ENCODE peak calls at places on chromosomes 7 and 10, in four cellular contexts. R, N, U and P are unnamed samples.

GRCh38 chr7:155618708-155619633 is 25.5 kb upstream of the RBM33 start:
- DNase-seq in N (peak), R (peak), U (no peak), P (no peak)

GRCh38 chr7:77444123-77444522 is 28.0 kb upstream of the GSAP start:
- DNase-seq in U (no peak), N (no peak), R (no peak), P (peak)

GRCh38 chr7:95690367-95690947 is 81.9 kb upstream of the DYNC1I1 start:
- DNase-seq in N (peak), U (no peak), R (peak), P (peak)

GRCh38 chr7:1571261-1571650 is 1.4 kb upstream of the PSMG3 start:
- DNase-seq in R (no peak), N (peak), U (no peak), P (no peak)

GRCh38 chr10:116274141-116274861 is 1.3 kb upstream of the GFRA1 start:
- DNase-seq in U (no peak), R (no peak), N (peak), P (peak)

GRCh38 chr10:46306550-46307184 is 19.9 kb downstream of the ANTXRL start:
- DNase-seq in R (no peak), U (no peak), N (no peak), P (no peak)

GRCh38 chr10:58743466-58744115 is 230.9 kb downstream of the BICC1 start:
- DNase-seq in R (no peak), U (no peak), N (peak), P (peak)

GRCh38 chr10:97999066-97999908 is 31.1 kb downstream of the CRTAC1 start:
- DNase-seq in R (no peak), N (no peak), U (no peak), P (peak)

GRCh38 chr7:137538361-137538762 is 194.8 kb upstream of the PTN start:
- DNase-seq in N (no peak), U (no peak), R (no peak), P (no peak)

GRCh38 chr7:55536619-55537457 is 35.5 kb downstream of the VOPP1 start:
- DNase-seq in U (peak), R (no peak), N (no peak), P (no peak)

GRCh38 chr7:151088856-151089699 is 2.8 kb downstream of the AGAP3 start:
- DNase-seq in U (peak), R (peak), N (peak), P (peak)

GRCh38 chr10:113679463-113680171 is at the start of gene CASP7:
- DNase-seq in N (peak), R (peak), U (peak), P (peak)

GRCh38 chr10:53726921-53727320 is 954.3 kb upstream of the MBL2 start:
- DNase-seq in R (no peak), U (no peak), N (no peak), P (no peak)

GRCh38 chr7:108324053-108325038 is 131.9 kb downstream of the NRCAM start:
- DNase-seq in U (no peak), N (no peak), R (no peak), P (no peak)

GRCh38 chr7:112994666-112995065 is 92.0 kb downstream of the GPR85 start:
- DNase-seq in U (no peak), N (no peak), R (no peak), P (no peak)

GRCh38 chr7:106260136-106260561 is 24.6 kb downstream of the NAMPT start:
- DNase-seq in N (no peak), U (no peak), R (no peak), P (no peak)

GRCh38 chr10:112678581-112678980 is 231.6 kb downstream of the VTI1A start:
- DNase-seq in N (no peak), R (no peak), U (no peak), P (no peak)

GRCh38 chr7:23467731-23468720 is 2.3 kb downstream of the IGF2BP3 start:
- DNase-seq in N (peak), R (no peak), U (no peak), P (peak)

GRCh38 chr10:76632158-76633051 is 1005.2 kb downstream of the KCNMA1 start:
- DNase-seq in U (no peak), N (no peak), R (peak), P (peak)

GRCh38 chr7:7254319-7254718 is 72.0 kb downstream of the C1GALT1 start:
- DNase-seq in U (no peak), N (no peak), R (no peak), P (no peak)

GRCh38 chr10:35448687-35449662 is 112.7 kb downstream of the CCNY start:
- DNase-seq in R (peak), U (peak), N (no peak), P (no peak)

GRCh38 chr7:141460781-141461715 is 90.2 kb upstream of the AGK start:
- DNase-seq in U (no peak), R (no peak), N (peak), P (no peak)

GRCh38 chr10:110372656-110373055 is 67.9 kb upstream of the SMNDC1 start:
- DNase-seq in U (no peak), R (no peak), N (no peak), P (no peak)

GRCh38 chr10:21531164-21531563 is 2.9 kb upstream of the MLLT10 start:
- DNase-seq in U (no peak), R (no peak), N (no peak), P (no peak)

GRCh38 chr7:26292768-26293560 is 1.3 kb downstream of the SNX10 start:
- DNase-seq in R (peak), N (no peak), U (no peak), P (no peak)

GRCh38 chr7:44729949-44730590 is 18.6 kb upstream of the ZMIZ2 start:
- DNase-seq in U (no peak), N (no peak), R (no peak), P (no peak)

GRCh38 chr10:11863353-11864105 is 40.4 kb downstream of the PROSER2 start:
- DNase-seq in U (no peak), N (no peak), R (no peak), P (no peak)

GRCh38 chr7:128236924-128237586 is 4.0 kb upstream of the LEP start:
- DNase-seq in U (no peak), N (no peak), R (peak), P (peak)

GRCh38 chr7:137820677-137821420 is 25.9 kb downstream of the DGKI start:
- DNase-seq in R (peak), N (peak), U (peak), P (peak)

GRCh38 chr7:27339478-27339877 is 96.9 kb downstream of the EVX1 start:
- DNase-seq in R (peak), N (no peak), U (peak), P (no peak)

GRCh38 chr7:123528265-123528664 is 6.1 kb downstream of the IQUB start:
- DNase-seq in U (no peak), R (no peak), N (no peak), P (no peak)

GRCh38 chr10:110061687-110062086 is 53.9 kb downstream of the ADD3 start:
- DNase-seq in R (no peak), N (no peak), U (no peak), P (no peak)

GRCh38 chr10:108787932-108788331 is 1135.4 kb downstream of the XPNPEP1 start:
- DNase-seq in N (no peak), R (no peak), U (no peak), P (no peak)

GRCh38 chr10:5416981-5417380 is 4.6 kb downstream of the NET1 start:
- DNase-seq in N (no peak), U (peak), R (no peak), P (no peak)

GRCh38 chr10:61903991-61904350 is 2.5 kb downstream of the ARID5B start:
- DNase-seq in R (no peak), U (no peak), N (no peak), P (no peak)

GRCh38 chr7:129188372-129188891 is at the start of gene SMO:
- DNase-seq in U (peak), R (peak), N (peak), P (peak)

GRCh38 chr10:125263551-125263950 is 103.2 kb upstream of the CTBP2 start:
- DNase-seq in R (no peak), N (no peak), U (no peak), P (no peak)

GRCh38 chr7:39754326-39755120 is 131.2 kb downstream of the RALA start:
- DNase-seq in R (no peak), N (peak), U (peak), P (no peak)

GRCh38 chr10:113562108-113562507 is 9.3 kb downstream of the HABP2 start:
- DNase-seq in N (no peak), R (no peak), U (no peak), P (no peak)

GRCh38 chr7:100583132-100584045 is 2.5 kb downstream of the LRCH4 start:
- DNase-seq in U (peak), N (peak), R (peak), P (no peak)
- H3K4me3 ChIP-seq in U (no peak), N (peak), R (no peak), P (peak)

GRCh38 chr7:43538404-43538771 is 44.5 kb upstream of the STK17A start:
- DNase-seq in N (no peak), R (no peak), U (no peak), P (no peak)
- H3K27ac ChIP-seq in N (no peak), R (no peak), U (no peak), P (no peak)

GRCh38 chr10:29657719-29658274 is 23.0 kb upstream of the SVIL start:
- DNase-seq in U (no peak), N (no peak), R (no peak), P (peak)

GRCh38 chr10:29659770-29660097 is 25.0 kb upstream of the SVIL start:
- DNase-seq in R (no peak), N (no peak), U (no peak), P (peak)

GRCh38 chr10:29663718-29664117 is 28.9 kb upstream of the SVIL start:
- DNase-seq in N (no peak), U (no peak), R (no peak), P (no peak)

GRCh38 chr10:29656451-29656992 is 21.8 kb upstream of the SVIL start:
- DNase-seq in R (no peak), N (no peak), U (no peak), P (no peak)

GRCh38 chr10:29658984-29659769 is 24.4 kb upstream of the SVIL start:
- DNase-seq in N (peak), U (peak), R (peak), P (peak)
- H3K4me3 ChIP-seq in N (no peak), U (no peak), R (no peak), P (no peak)

DNA sequence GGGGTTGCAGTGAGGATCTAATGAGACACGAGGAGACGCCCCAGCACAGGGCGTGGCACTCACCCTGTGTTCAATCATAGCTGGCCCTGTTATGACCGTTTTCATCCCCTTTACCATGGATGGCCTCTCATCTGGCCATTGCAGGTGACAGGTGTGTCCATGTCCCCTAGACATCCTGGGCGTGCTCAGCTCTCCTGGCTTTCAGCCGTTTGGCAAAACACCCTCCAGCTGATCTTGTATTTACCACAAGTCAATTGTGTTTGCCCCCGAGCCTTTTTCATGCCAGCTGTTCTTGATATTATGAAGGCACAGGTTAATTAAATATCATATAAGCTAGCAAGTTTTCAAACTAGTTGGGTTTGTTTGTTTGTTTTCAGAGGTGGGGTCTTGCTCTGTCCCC is 97.1 kb downstream of the CHST15 start:
- DNase-seq in R (no peak), N (no peak), U (no peak), P (no peak)
- H3K27ac ChIP-seq in R (no peak), N (no peak), U (no peak), P (no peak)